ENCODE peak calls at places on chromosomes 11 and 22, in nine cellular contexts. S, R, L, W, O, C, P, Y and M are unnamed samples.

GRCh38 chr11:69213315-69213714 is 57.6 kb downstream of the SMIM38 start:
- DNase-seq in R (no peak), W (peak; percentile 10), C (no peak), O (no peak), P (no peak), S (no peak), L (no peak), Y (no peak), M (no peak)

GRCh38 chr11:122785156-122785605 is 53.1 kb upstream of the CRTAM start:
- DNase-seq in O (no peak), P (no peak), S (no peak), L (no peak), Y (peak; percentile 98), R (no peak), W (no peak), C (no peak), M (peak; percentile 53)

GRCh38 chr22:33747576-33748180 is 172.6 kb downstream of the LARGE1 start:
- DNase-seq in C (no peak), O (no peak), P (no peak), R (no peak), L (no peak), S (no peak), W (no peak), Y (no peak), M (peak; percentile 58)

GRCh38 chr11:1300569-1301187 is 8.8 kb downstream of the TOLLIP start:
- DNase-seq in L (no peak), W (no peak), Y (peak; percentile 58), O (no peak), C (peak; percentile 14), S (no peak), R (no peak), P (no peak), M (no peak)

GRCh38 chr22:38153821-38154562 is 27.6 kb downstream of the PLA2G6 start:
- DNase-seq in L (no peak), C (no peak), Y (peak; percentile 28), P (no peak), O (no peak), S (no peak), W (no peak), R (no peak), M (no peak)

GRCh38 chr22:49554296-49554625 is 273.4 kb downstream of the BRD1 start:
- DNase-seq in R (no peak), O (no peak), C (no peak), W (no peak), P (no peak), Y (no peak), L (no peak), S (no peak), M (no peak)

GRCh38 chr22:40403651-40404050 is 33.3 kb downstream of the SGSM3 start:
- DNase-seq in O (no peak), L (no peak), C (no peak), S (no peak), W (no peak), P (no peak), Y (no peak), R (no peak), M (no peak)

GRCh38 chr22:19290400-19291217 is 910 bp downstream of the CLTCL1 start:
- DNase-seq in S (peak; percentile 21), Y (peak; percentile 25), C (no peak), L (peak; percentile 67), O (no peak), R (peak; percentile 26), W (no peak), P (no peak), M (no peak)

GRCh38 chr11:19499999-19500398 is 212.6 kb upstream of the NAV2 start:
- DNase-seq in P (no peak), Y (no peak), R (no peak), L (no peak), W (peak; percentile 58), C (no peak), O (no peak), S (peak; percentile 31), M (peak; percentile 11)

GRCh38 chr22:19044381-19044780 is 77.8 kb downstream of the DGCR2 start:
- DNase-seq in C (no peak), Y (no peak), P (no peak), O (no peak), R (no peak), S (no peak), L (peak; percentile 42), W (no peak), M (no peak)

GRCh38 chr22:19607198-19608113 is 83.2 kb upstream of the CLDN5 start:
- DNase-seq in R (no peak), Y (peak; percentile 92), L (peak; percentile 65), P (no peak), S (no peak), O (no peak), W (peak; percentile 32), C (peak; percentile 75), M (no peak)